ENCODE peak calls at places on chromosomes 12 and 14, in six cellular contexts. T is suprapubic skin, R is nephron progenitor cell, C is AG04450, L is cardiac muscle cell, G is LNCaP clone FGC. K is an unnamed sample.

GRCh38 chr12:112439769-112440168 is 21.0 kb downstream of the PTPN11 start:
- DNase-seq in T (no peak), R (no peak), C (no peak), L (no peak), G (no peak), K (no peak)

GRCh38 chr14:96673706-96674105 is 123.5 kb upstream of the VRK1 start:
- DNase-seq in T (no peak), R (no peak), C (no peak), L (no peak), G (no peak), K (no peak)

GRCh38 chr12:102063066-102063465 is 1.3 kb upstream of the WASHC3 start:
- DNase-seq in T (no peak), R (no peak), C (no peak), L (no peak), G (no peak), K (no peak)

GRCh38 chr14:73458219-73458976 is at the start of gene NUMB:
- DNase-seq in T (peak), R (peak), C (peak), L (peak), G (peak), K (peak)

GRCh38 chr14:102683399-102684275 is 91.2 kb downstream of the RCOR1 start:
- DNase-seq in T (no peak), R (peak), C (no peak), L (no peak), G (no peak), K (no peak)

GRCh38 chr12:98696036-98696646 is 51.1 kb downstream of the APAF1 start:
- DNase-seq in T (no peak), R (no peak), C (no peak), L (no peak), G (no peak), K (no peak)

GRCh38 chr12:51905507-51906438 is 1.5 kb upstream of the ACVRL1 start:
- DNase-seq in T (peak), R (no peak), C (no peak), L (no peak), G (no peak), K (peak)

GRCh38 chr12:115433014-115433634 is 749.1 kb upstream of the TBX3 start:
- DNase-seq in T (no peak), R (no peak), C (no peak), L (no peak), G (no peak), K (no peak)

GRCh38 chr12:101839324-101840283 is 8.8 kb upstream of the GNPTAB start:
- DNase-seq in T (no peak), R (peak), C (peak), L (peak), G (peak), K (peak)

GRCh38 chr12:69415471-69416275 is 54.5 kb upstream of the FRS2 start:
- DNase-seq in T (no peak), R (peak), C (peak), L (peak), G (peak), K (peak)

GRCh38 chr12:97912943-97913342 is 450.3 kb downstream of the RMST start:
- DNase-seq in T (no peak), R (no peak), C (no peak), L (no peak), G (no peak), K (no peak)

GRCh38 chr12:116411977-116412376 is 134.5 kb upstream of the MED13L start:
- DNase-seq in T (no peak), R (no peak), C (no peak), L (no peak), G (no peak), K (no peak)

GRCh38 chr12:47422656-47423055 is 283.2 kb downstream of the RPAP3 start:
- DNase-seq in T (no peak), R (no peak), C (no peak), L (no peak), G (no peak), K (no peak)

GRCh38 chr12:27290501-27291168 is 42.0 kb upstream of the BMAL2 start:
- DNase-seq in T (no peak), R (peak), C (no peak), L (no peak), G (no peak), K (no peak)

GRCh38 chr14:95440951-95441350 is 75.5 kb downstream of the SYNE3 start:
- DNase-seq in T (no peak), R (no peak), C (no peak), L (no peak), G (no peak), K (no peak)

GRCh38 chr12:115182239-115182638 is 498.3 kb upstream of the TBX3 start:
- DNase-seq in T (no peak), R (no peak), C (no peak), L (no peak), G (no peak), K (no peak)

GRCh38 chr14:53004976-53005375 is 54.1 kb upstream of the FERMT2 start:
- DNase-seq in T (no peak), R (no peak), C (no peak), L (no peak), G (no peak), K (no peak)

GRCh38 chr12:6620137-6620884 is 13.1 kb upstream of the CHD4 start:
- DNase-seq in T (no peak), R (peak), C (no peak), L (peak), G (no peak), K (no peak)

DNA sequence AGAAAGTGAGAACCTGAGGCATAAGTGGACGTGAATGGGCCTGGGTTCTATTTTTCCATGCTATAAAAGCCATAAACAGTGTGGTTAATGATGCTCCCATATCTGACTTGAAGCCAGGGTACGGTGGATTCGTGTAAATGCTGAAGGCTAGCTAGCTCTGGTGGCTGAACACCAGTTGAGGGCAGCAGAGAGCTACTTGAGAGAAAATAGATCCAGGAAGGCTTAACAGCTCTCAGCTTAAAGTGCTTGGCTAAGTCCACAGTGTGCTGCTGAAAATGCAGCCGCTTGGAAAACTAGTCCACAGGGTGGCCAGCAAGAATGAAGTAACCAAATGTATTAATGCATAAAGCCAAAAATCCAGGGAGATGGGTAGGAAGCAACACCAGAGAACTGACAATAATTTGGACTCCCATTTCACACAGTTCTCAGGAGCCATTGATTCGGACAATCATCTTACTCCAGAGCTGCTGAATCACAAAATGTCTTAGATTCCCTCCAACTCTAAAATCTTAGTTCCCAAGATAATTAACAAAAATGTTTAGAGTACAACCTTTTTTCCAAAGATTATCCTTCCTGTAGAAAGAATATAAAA is 15.0 kb upstream of the FOXG1 start:
- DNase-seq in T (no peak), R (peak), C (no peak), L (peak), G (peak), K (no peak)
- TF ChIP-seq CTCF in T (peak), R (peak), C (peak), L (peak), G (peak), K (peak)

GRCh38 chr14:63766616-63767015 is 38.8 kb upstream of the SGPP1 start:
- DNase-seq in T (no peak), R (no peak), C (no peak), L (no peak), G (no peak), K (no peak)

GRCh38 chr14:63761356-63762117 is 33.7 kb upstream of the SGPP1 start:
- DNase-seq in T (no peak), R (no peak), C (no peak), L (no peak), G (no peak), K (no peak)

GRCh38 chr14:63760014-63760413 is 32.1 kb upstream of the SGPP1 start:
- DNase-seq in T (no peak), R (no peak), C (no peak), L (no peak), G (no peak), K (no peak)

GRCh38 chr14:63764103-63764502 is 36.2 kb upstream of the SGPP1 start:
- DNase-seq in T (no peak), R (no peak), C (peak), L (no peak), G (no peak), K (no peak)

DNA sequence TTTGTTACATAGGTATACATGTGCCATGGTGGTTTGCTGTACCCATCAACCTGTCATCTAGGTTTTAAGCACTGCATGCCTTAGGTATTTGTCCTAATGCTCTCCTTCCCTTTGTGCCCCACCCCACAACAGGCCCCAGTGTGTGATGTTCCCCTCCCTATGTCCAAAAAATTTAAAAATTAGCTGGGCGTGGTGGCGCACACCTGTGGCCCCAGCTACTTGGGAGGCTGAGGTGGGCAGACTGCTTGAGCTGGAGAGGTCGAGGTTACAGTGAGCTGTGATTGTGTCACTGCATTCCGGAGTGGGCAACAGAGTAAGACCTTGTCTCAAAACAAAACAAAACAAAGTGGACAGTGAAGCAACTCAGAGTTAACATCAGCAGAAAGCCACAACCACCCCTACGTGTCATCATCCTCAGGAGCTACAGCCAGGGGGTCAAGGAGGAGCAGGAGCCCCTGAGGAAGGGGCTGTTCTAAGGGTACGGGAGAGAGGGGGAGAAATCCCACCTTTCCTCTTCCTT is 36.8 kb upstream of the SGPP1 start:
- DNase-seq in T (no peak), R (no peak), C (no peak), L (no peak), G (no peak), K (no peak)
- TF ChIP-seq CTCF in T (no peak), R (no peak), C (no peak), L (no peak), G (no peak), K (no peak)

GRCh38 chr14:34009956-34010355 is 59.1 kb upstream of the EGLN3 start:
- DNase-seq in T (no peak), R (no peak), C (no peak), L (no peak), G (no peak), K (no peak)

GRCh38 chr14:34013714-34014055 is 62.8 kb upstream of the EGLN3 start:
- DNase-seq in T (no peak), R (no peak), C (no peak), L (no peak), G (no peak), K (no peak)

GRCh38 chr14:34014936-34015335 is 64.1 kb upstream of the EGLN3 start:
- DNase-seq in T (no peak), R (no peak), C (no peak), L (no peak), G (no peak), K (no peak)

GRCh38 chr14:34012369-34012768 is 61.5 kb upstream of the EGLN3 start:
- DNase-seq in T (no peak), R (no peak), C (no peak), L (no peak), G (no peak), K (no peak)

DNA sequence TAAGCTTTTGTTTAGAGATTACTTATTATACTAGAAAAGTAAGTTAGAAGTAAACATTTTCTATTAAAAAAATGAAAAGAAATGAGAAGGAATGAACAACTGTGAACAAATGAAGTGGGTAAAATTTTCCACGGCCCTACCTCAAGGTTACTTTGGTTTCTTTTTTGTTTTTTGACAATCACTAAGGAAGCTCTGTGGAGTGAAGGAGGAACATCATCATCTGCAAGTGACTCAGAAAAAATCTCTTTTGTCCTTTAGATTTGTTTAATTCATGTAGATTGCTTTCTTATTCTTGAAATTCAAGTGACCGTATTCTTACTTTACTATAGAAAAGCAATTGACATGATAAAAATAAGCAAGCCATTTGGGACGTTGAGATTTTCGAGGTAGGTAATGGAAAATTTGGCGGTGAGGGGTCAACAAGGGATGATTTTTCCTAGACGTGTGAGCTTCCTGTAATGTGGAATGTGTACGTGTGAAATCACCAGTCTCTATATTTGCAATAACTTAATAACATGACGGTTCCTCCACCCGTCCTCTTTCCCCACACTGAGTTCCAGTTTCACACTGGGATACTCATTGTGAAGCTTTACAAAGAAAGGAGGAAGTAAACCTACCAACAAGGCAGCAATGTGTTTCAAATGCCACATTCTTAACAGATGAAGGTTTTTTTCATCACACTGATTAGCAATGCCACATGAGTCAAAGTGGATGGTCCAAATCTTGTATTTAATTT is 62.3 kb upstream of the EGLN3 start:
- DNase-seq in T (no peak), R (no peak), C (no peak), L (no peak), G (no peak), K (no peak)
- TF ChIP-seq CTCF in T (no peak), R (no peak), C (no peak), L (no peak), G (no peak), K (no peak)

GRCh38 chr14:98605043-98605442 is 667.0 kb downstream of the BCL11B start:
- DNase-seq in T (no peak), R (no peak), C (no peak), L (no peak), G (no peak), K (no peak)
- TF ChIP-seq CTCF in T (no peak), R (no peak), C (no peak), L (no peak), G (no peak), K (no peak)

GRCh38 chr12:29889737-29890136 is 106.0 kb upstream of the TMTC1 start:
- DNase-seq in T (no peak), R (peak), C (no peak), L (peak), G (peak), K (peak)
- TF ChIP-seq CTCF in T (peak), R (peak), C (peak), L (peak), G (peak), K (peak)